ENCODE peak calls at places on chromosomes 2 and 18, in five cellular contexts. One of them, this sample, is unnamed.

GRCh38 chr2:62112192-62112591 is 83.7 kb upstream of the B3GNT2 start:
- DNase-seq in neuronal stem cell: no peak
- DNase-seq in mesenchymal stem cell: peak; percentile 48
- DNase-seq in H1: no peak
- DNase-seq in trophoblast cell: no peak
- DNase-seq in this sample: no peak

GRCh38 chr2:204850576-204850975 is 305.3 kb downstream of the PARD3B start:
- DNase-seq in neuronal stem cell: no peak
- DNase-seq in mesenchymal stem cell: no peak
- DNase-seq in H1: no peak
- DNase-seq in trophoblast cell: no peak
- DNase-seq in this sample: no peak

GRCh38 chr2:25698752-25699151 is 25.4 kb upstream of the DTNB start:
- DNase-seq in neuronal stem cell: no peak
- DNase-seq in mesenchymal stem cell: peak; percentile 32
- DNase-seq in H1: no peak
- DNase-seq in trophoblast cell: no peak
- DNase-seq in this sample: no peak

GRCh38 chr18:46437019-46437418 is 220.0 kb downstream of the LOXHD1 start:
- DNase-seq in neuronal stem cell: no peak
- DNase-seq in mesenchymal stem cell: no peak
- DNase-seq in H1: no peak
- DNase-seq in trophoblast cell: no peak
- DNase-seq in this sample: no peak

GRCh38 chr2:142515493-142515892 is 362.0 kb upstream of the KYNU start:
- DNase-seq in neuronal stem cell: no peak
- DNase-seq in mesenchymal stem cell: no peak
- DNase-seq in H1: no peak
- DNase-seq in trophoblast cell: no peak
- DNase-seq in this sample: no peak

GRCh38 chr2:24083567-24084385 is 858 bp downstream of the TP53I3 start:
- DNase-seq in neuronal stem cell: peak; percentile 78
- DNase-seq in mesenchymal stem cell: peak; percentile 86
- DNase-seq in H1: peak; percentile 81
- DNase-seq in trophoblast cell: peak; percentile 89
- DNase-seq in this sample: peak; percentile 89

GRCh38 chr2:62660582-62661262 is 44.8 kb upstream of the EHBP1 start:
- DNase-seq in neuronal stem cell: no peak
- DNase-seq in mesenchymal stem cell: peak; percentile 86
- DNase-seq in H1: no peak
- DNase-seq in trophoblast cell: peak; percentile 97
- DNase-seq in this sample: no peak

GRCh38 chr2:233331536-233331935 is 22.8 kb upstream of the DGKD start:
- DNase-seq in neuronal stem cell: no peak
- DNase-seq in mesenchymal stem cell: no peak
- DNase-seq in H1: no peak
- DNase-seq in trophoblast cell: peak; percentile 30
- DNase-seq in this sample: no peak

GRCh38 chr2:170523506-170523905 is 191.6 kb upstream of the SP5 start:
- DNase-seq in neuronal stem cell: no peak
- DNase-seq in mesenchymal stem cell: no peak
- DNase-seq in H1: no peak
- DNase-seq in trophoblast cell: peak; percentile 9
- DNase-seq in this sample: no peak

GRCh38 chr18:13570216-13570615 is 156.1 kb downstream of the FAM210A start:
- DNase-seq in neuronal stem cell: no peak
- DNase-seq in mesenchymal stem cell: no peak
- DNase-seq in H1: no peak
- DNase-seq in trophoblast cell: no peak
- DNase-seq in this sample: no peak

GRCh38 chr18:30328839-30329238 is 713.7 kb downstream of the DSC3 start:
- DNase-seq in neuronal stem cell: no peak
- DNase-seq in mesenchymal stem cell: no peak
- DNase-seq in H1: no peak
- DNase-seq in trophoblast cell: no peak
- DNase-seq in this sample: no peak

GRCh38 chr18:51108330-51108729 is 78.3 kb downstream of the SMAD4 start:
- DNase-seq in neuronal stem cell: no peak
- DNase-seq in mesenchymal stem cell: peak; percentile 48
- DNase-seq in H1: no peak
- DNase-seq in trophoblast cell: no peak
- DNase-seq in this sample: no peak

GRCh38 chr2:69311017-69311416 is 76.0 kb downstream of the GFPT1 start:
- DNase-seq in neuronal stem cell: no peak
- DNase-seq in mesenchymal stem cell: no peak
- DNase-seq in H1: no peak
- DNase-seq in trophoblast cell: no peak
- DNase-seq in this sample: no peak

GRCh38 chr2:10161206-10161931 is 38.8 kb downstream of the RRM2 start:
- DNase-seq in neuronal stem cell: no peak
- DNase-seq in mesenchymal stem cell: no peak
- DNase-seq in H1: no peak
- DNase-seq in trophoblast cell: peak; percentile 11
- DNase-seq in this sample: no peak

GRCh38 chr2:74625658-74626425 is 22.3 kb downstream of the M1AP start:
- DNase-seq in neuronal stem cell: no peak
- DNase-seq in mesenchymal stem cell: no peak
- DNase-seq in H1: no peak
- DNase-seq in trophoblast cell: peak; percentile 60
- DNase-seq in this sample: no peak

GRCh38 chr2:96342085-96342484 is 6.5 kb downstream of the NCAPH start:
- DNase-seq in neuronal stem cell: no peak
- DNase-seq in mesenchymal stem cell: peak; percentile 88
- DNase-seq in H1: no peak
- DNase-seq in trophoblast cell: no peak
- DNase-seq in this sample: no peak

GRCh38 chr18:32383040-32383819 is 87.5 kb downstream of the GAREM1 start:
- DNase-seq in neuronal stem cell: no peak
- DNase-seq in mesenchymal stem cell: peak; percentile 94
- DNase-seq in H1: no peak
- DNase-seq in trophoblast cell: peak; percentile 92
- DNase-seq in this sample: no peak

GRCh38 chr18:77130229-77131099 is 2.1 kb downstream of the MBP start:
- DNase-seq in neuronal stem cell: no peak
- DNase-seq in mesenchymal stem cell: no peak
- DNase-seq in H1: no peak
- DNase-seq in trophoblast cell: no peak
- DNase-seq in this sample: no peak

GRCh38 chr2:241066893-241067341 is 35.2 kb downstream of the MTERF4 start:
- DNase-seq in neuronal stem cell: peak; percentile 29
- DNase-seq in mesenchymal stem cell: peak; percentile 11
- DNase-seq in H1: no peak
- DNase-seq in trophoblast cell: no peak
- DNase-seq in this sample: peak; percentile 71

GRCh38 chr2:126970583-126970982 is 71.9 kb downstream of the TEX51 start:
- DNase-seq in neuronal stem cell: no peak
- DNase-seq in mesenchymal stem cell: no peak
- DNase-seq in H1: no peak
- DNase-seq in trophoblast cell: no peak
- DNase-seq in this sample: peak; percentile 48

GRCh38 chr2:225889452-225889851 is 489.9 kb downstream of the NYAP2 start:
- DNase-seq in neuronal stem cell: no peak
- DNase-seq in mesenchymal stem cell: peak; percentile 63
- DNase-seq in H1: no peak
- DNase-seq in trophoblast cell: peak; percentile 73
- DNase-seq in this sample: no peak

GRCh38 chr2:172829229-172829628 is 93.6 kb downstream of the RAPGEF4 start:
- DNase-seq in neuronal stem cell: no peak
- DNase-seq in mesenchymal stem cell: peak; percentile 40
- DNase-seq in H1: no peak
- DNase-seq in trophoblast cell: peak; percentile 98
- DNase-seq in this sample: no peak

GRCh38 chr2:172830482-172830881 is 94.8 kb downstream of the RAPGEF4 start:
- DNase-seq in neuronal stem cell: no peak
- DNase-seq in mesenchymal stem cell: no peak
- DNase-seq in H1: no peak
- DNase-seq in trophoblast cell: peak; percentile 51
- DNase-seq in this sample: no peak

GRCh38 chr2:172822585-172822984 is 86.9 kb downstream of the RAPGEF4 start:
- DNase-seq in neuronal stem cell: no peak
- DNase-seq in mesenchymal stem cell: no peak
- DNase-seq in H1: no peak
- DNase-seq in trophoblast cell: no peak
- DNase-seq in this sample: no peak

GRCh38 chr2:172823451-172823850 is 87.8 kb downstream of the RAPGEF4 start:
- DNase-seq in neuronal stem cell: no peak
- DNase-seq in mesenchymal stem cell: peak; percentile 12
- DNase-seq in H1: no peak
- DNase-seq in trophoblast cell: no peak
- DNase-seq in this sample: no peak

DNA sequence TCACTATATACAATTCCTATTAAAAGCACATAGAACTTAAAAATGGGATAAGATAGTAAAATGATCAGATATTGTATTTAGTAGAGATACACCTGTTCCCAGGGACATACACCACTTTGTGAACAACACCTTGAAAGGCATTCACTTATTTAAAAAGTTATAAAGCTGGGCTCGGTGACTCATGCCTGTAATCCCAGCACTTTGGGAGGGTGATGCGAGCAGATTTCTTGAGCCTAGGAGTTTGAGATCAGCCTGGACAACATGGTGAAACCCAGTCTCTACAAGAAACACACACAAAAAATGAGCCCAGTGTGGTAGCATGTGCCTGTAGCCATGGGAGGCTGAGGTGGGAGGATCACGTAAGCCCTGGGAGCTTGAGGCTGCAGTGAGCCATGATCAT is 90.9 kb downstream of the RAPGEF4 start:
- DNase-seq in neuronal stem cell: no peak
- DNase-seq in mesenchymal stem cell: no peak
- DNase-seq in H1: no peak
- DNase-seq in trophoblast cell: no peak
- DNase-seq in this sample: no peak
- H3K4ac ChIP-seq in neuronal stem cell: no peak overlapping the region
- H3K4ac ChIP-seq in mesenchymal stem cell: no peak overlapping the region
- H3K4ac ChIP-seq in H1: no peak overlapping the region
- H3K4ac ChIP-seq in trophoblast cell: no peak overlapping the region
- H3K4ac ChIP-seq in this sample: no peak overlapping the region

GRCh38 chr2:108918156-108918845 is 70.7 kb downstream of the EDAR start:
- DNase-seq in neuronal stem cell: no peak
- DNase-seq in mesenchymal stem cell: no peak
- DNase-seq in H1: no peak
- DNase-seq in trophoblast cell: no peak
- DNase-seq in this sample: no peak

GRCh38 chr2:108916397-108917077 is 72.5 kb downstream of the EDAR start:
- DNase-seq in neuronal stem cell: no peak
- DNase-seq in mesenchymal stem cell: no peak
- DNase-seq in H1: no peak
- DNase-seq in trophoblast cell: no peak
- DNase-seq in this sample: peak; percentile 18

GRCh38 chr2:108918941-108919341 is 70.1 kb downstream of the EDAR start:
- DNase-seq in neuronal stem cell: no peak
- DNase-seq in mesenchymal stem cell: no peak
- DNase-seq in H1: no peak
- DNase-seq in trophoblast cell: peak; percentile 99
- DNase-seq in this sample: no peak

GRCh38 chr2:108917526-108917925 is 71.5 kb downstream of the EDAR start:
- DNase-seq in neuronal stem cell: no peak
- DNase-seq in mesenchymal stem cell: no peak
- DNase-seq in H1: no peak
- DNase-seq in trophoblast cell: no peak
- DNase-seq in this sample: peak; percentile 3

DNA sequence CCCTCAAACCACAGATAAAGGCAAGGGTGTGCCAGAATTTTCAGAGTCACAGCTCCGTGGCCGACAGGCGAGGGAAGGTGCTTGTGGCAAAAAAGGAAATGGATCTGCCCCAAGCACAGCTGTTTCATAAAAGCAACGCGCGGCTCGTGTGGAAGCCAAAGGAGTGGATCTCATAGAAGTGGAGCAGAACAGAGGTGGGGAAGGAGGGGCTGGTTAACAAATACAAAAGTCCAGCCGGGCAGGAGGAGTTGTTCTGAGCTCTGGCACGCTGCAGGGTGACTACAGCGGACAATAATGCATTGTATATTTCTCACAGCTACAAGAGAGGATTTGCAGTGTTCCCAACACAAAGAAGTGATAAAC is 72.0 kb downstream of the EDAR start:
- DNase-seq in neuronal stem cell: no peak
- DNase-seq in mesenchymal stem cell: no peak
- DNase-seq in H1: no peak
- DNase-seq in trophoblast cell: peak; percentile 33
- DNase-seq in this sample: peak; percentile 14
- H2BK12ac ChIP-seq in neuronal stem cell: no peak overlapping the region
- H2BK12ac ChIP-seq in mesenchymal stem cell: no peak overlapping the region
- H2BK12ac ChIP-seq in H1: no peak overlapping the region
- H2BK12ac ChIP-seq in trophoblast cell: no peak overlapping the region
- H2BK12ac ChIP-seq in this sample: no peak overlapping the region

DNA sequence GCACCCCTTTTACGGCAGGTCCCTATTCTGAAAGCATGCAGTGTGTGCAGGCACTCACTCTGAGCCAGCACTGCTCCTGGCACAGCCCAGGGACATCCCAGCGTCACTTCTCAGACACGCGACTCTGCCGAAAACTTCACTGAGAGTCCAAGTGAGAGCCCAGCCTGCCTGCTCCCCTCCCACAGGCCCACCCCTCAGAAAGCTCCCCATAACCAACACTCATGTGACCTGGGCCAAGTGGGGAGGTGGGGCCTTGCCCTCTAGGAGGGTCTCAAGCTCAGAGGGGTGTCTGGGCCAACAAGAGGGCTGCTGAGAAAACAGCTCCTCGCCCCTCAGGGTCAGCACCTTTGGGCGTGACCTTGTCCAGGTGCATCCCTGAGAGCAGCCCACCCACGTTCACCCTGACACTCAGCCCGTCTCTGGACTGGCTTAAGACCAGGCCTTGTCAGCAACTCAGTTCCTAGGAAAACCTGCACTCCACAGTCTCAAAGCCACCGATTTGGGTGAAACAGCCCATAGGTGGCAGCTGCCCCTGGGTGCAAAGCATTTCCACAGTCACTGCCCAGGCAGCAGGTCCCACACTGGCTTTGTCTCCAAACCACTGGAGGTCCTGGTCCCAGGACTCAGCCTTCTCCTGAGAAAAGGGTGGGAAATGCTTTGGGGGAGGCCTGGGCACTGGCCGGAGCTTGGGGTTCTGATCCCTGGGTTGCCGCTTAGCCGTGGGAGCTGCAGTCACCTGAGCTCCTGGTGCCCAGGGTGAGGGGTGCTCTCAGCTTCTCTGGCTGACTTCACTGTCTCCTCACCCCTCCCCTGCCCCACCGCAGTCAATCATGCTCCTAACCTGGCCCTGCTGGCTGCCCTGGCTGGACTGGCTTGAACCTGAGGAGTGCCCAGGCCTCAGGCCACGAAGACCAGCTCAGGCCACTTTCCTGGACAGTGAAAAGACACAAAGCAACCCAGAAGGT is 209.6 kb downstream of the HDAC4 start:
- DNase-seq in neuronal stem cell: no peak
- DNase-seq in mesenchymal stem cell: no peak
- DNase-seq in H1: no peak
- DNase-seq in trophoblast cell: no peak
- DNase-seq in this sample: peak; percentile 21
- H3K9ac ChIP-seq in neuronal stem cell: no peak overlapping the region
- H3K9ac ChIP-seq in mesenchymal stem cell: no peak overlapping the region
- H3K9ac ChIP-seq in H1: no peak overlapping the region
- H3K9ac ChIP-seq in trophoblast cell: no peak overlapping the region
- H3K9ac ChIP-seq in this sample: no peak overlapping the region

GRCh38 chr2:60533114-60534033 is 20.1 kb downstream of the BCL11A start:
- DNase-seq in neuronal stem cell: no peak
- DNase-seq in mesenchymal stem cell: peak; percentile 75
- DNase-seq in H1: no peak
- DNase-seq in trophoblast cell: no peak
- DNase-seq in this sample: no peak
- H3K4ac ChIP-seq in neuronal stem cell: no peak overlapping the region
- H3K4ac ChIP-seq in mesenchymal stem cell: no peak overlapping the region
- H3K4ac ChIP-seq in H1: no peak overlapping the region
- H3K4ac ChIP-seq in trophoblast cell: no peak overlapping the region
- H3K4ac ChIP-seq in this sample: no peak overlapping the region

GRCh38 chr2:194618432-194618831 is 1038.6 kb upstream of the SLC39A10 start:
- DNase-seq in neuronal stem cell: no peak
- DNase-seq in mesenchymal stem cell: no peak
- DNase-seq in H1: no peak
- DNase-seq in trophoblast cell: no peak
- DNase-seq in this sample: no peak
- H2BK12ac ChIP-seq in neuronal stem cell: no peak overlapping the region
- H2BK12ac ChIP-seq in mesenchymal stem cell: no peak overlapping the region
- H2BK12ac ChIP-seq in H1: no peak overlapping the region
- H2BK12ac ChIP-seq in trophoblast cell: no peak overlapping the region
- H2BK12ac ChIP-seq in this sample: no peak overlapping the region